ENCODE peak calls at places on chromosomes 5 and 9, in four cellular contexts. M is brain microvascular endothelial cell, B is mucosa of descending colon, A is skeletal muscle cell. E is an unnamed sample.

GRCh38 chr9:125821078-125821477 is 73.9 kb downstream of the PBX3 start:
- DNase-seq in M (no peak), B (no peak), A (no peak), E (no peak)

GRCh38 chr9:3879731-3880493 is 354.1 kb upstream of the RFX3 start:
- DNase-seq in M (no peak), B (no peak), A (no peak), E (no peak)

GRCh38 chr9:20314981-20315380 is 307.3 kb downstream of the MLLT3 start:
- DNase-seq in A (no peak), M (no peak), B (no peak), E (no peak)

GRCh38 chr5:10789726-10790125 is 28.7 kb upstream of the DAP start:
- DNase-seq in B (no peak), M (peak), A (no peak), E (no peak)

GRCh38 chr9:106862115-106862945 is 636 bp upstream of the ZNF462 start:
- DNase-seq in B (peak), M (peak), A (no peak), E (peak)

GRCh38 chr5:159851053-159851452 is 65.2 kb upstream of the ADRA1B start:
- DNase-seq in A (no peak), B (no peak), M (no peak), E (no peak)

GRCh38 chr5:107466233-107466769 is 204.4 kb downstream of the EFNA5 start:
- DNase-seq in A (peak), B (no peak), M (peak), E (peak)

GRCh38 chr5:32312194-32312681 is 501 bp downstream of the MTMR12 start:
- DNase-seq in A (no peak), B (peak), M (peak), E (no peak)

GRCh38 chr9:126499005-126499910 is 114.5 kb upstream of the LMX1B start:
- DNase-seq in A (no peak), M (peak), B (no peak), E (no peak)

GRCh38 chr9:18331808-18332209 is 142.1 kb upstream of the ADAMTSL1 start:
- DNase-seq in A (no peak), M (peak), B (no peak), E (peak)

GRCh38 chr5:65161655-65162054 is 320.1 kb downstream of the ADAMTS6 start:
- DNase-seq in A (no peak), M (no peak), B (no peak), E (no peak)

GRCh38 chr5:138685052-138685755 is 68.0 kb upstream of the CTNNA1 start:
- DNase-seq in A (no peak), M (no peak), B (no peak), E (no peak)

GRCh38 chr5:176844706-176845391 is 34.5 kb downstream of the UNC5A start:
- DNase-seq in B (no peak), M (peak), A (no peak), E (no peak)

GRCh38 chr5:157459715-157460599 is at the start of gene NIPAL4:
- DNase-seq in M (no peak), B (peak), A (no peak), E (peak)

GRCh38 chr5:55694152-55694830 is 17.8 kb downstream of the SLC38A9 start:
- DNase-seq in A (no peak), M (no peak), B (no peak), E (no peak)

GRCh38 chr9:129145841-129146292 is 32.2 kb downstream of the IER5L start:
- DNase-seq in M (peak), A (peak), B (peak), E (peak)

GRCh38 chr9:98974994-98975712 is 31.4 kb downstream of the COL15A1 start:
- DNase-seq in A (no peak), B (peak), M (peak), E (no peak)

GRCh38 chr5:77356740-77357139 is 135.4 kb downstream of the WDR41 start:
- DNase-seq in A (peak), M (peak), B (no peak), E (peak)

GRCh38 chr9:77848428-77848827 is 183.2 kb downstream of the GNAQ start:
- DNase-seq in A (no peak), B (no peak), M (no peak), E (no peak)

GRCh38 chr9:122381206-122381950 is 10.6 kb downstream of the PTGS1 start:
- DNase-seq in B (no peak), M (no peak), A (no peak), E (no peak)

GRCh38 chr9:97766092-97766491 is 69.0 kb upstream of the XPA start:
- DNase-seq in A (no peak), M (peak), B (no peak), E (no peak)

GRCh38 chr5:88058625-88059024 is 210.0 kb downstream of the TMEM161B start:
- DNase-seq in M (no peak), A (no peak), B (no peak), E (no peak)

GRCh38 chr5:65986050-65986451 is 59.7 kb downstream of the ERBIN start:
- DNase-seq in M (peak), A (peak), B (no peak), E (peak)

GRCh38 chr5:366541-367357 is 45.2 kb downstream of the AHRR start:
- DNase-seq in A (no peak), M (no peak), B (no peak), E (no peak)

GRCh38 chr5:58069846-58070245 is 390.0 kb downstream of the PLK2 start:
- DNase-seq in A (no peak), M (no peak), B (no peak), E (no peak)

GRCh38 chr5:14186132-14186830 is 43.1 kb downstream of the TRIO start:
- DNase-seq in M (peak), B (no peak), A (peak), E (peak)

GRCh38 chr5:56757077-56757476 is 58.3 kb upstream of the MAP3K1 start:
- DNase-seq in M (no peak), B (no peak), A (no peak), E (no peak)

GRCh38 chr9:86043999-86044398 is 55.4 kb downstream of the GOLM1 start:
- DNase-seq in A (no peak), B (no peak), M (no peak), E (no peak)

GRCh38 chr9:106916491-106917235 is 53.7 kb downstream of the ZNF462 start:
- DNase-seq in M (peak), B (no peak), A (peak), E (peak)

GRCh38 chr5:72109625-72110024 is 2.4 kb downstream of the MAP1B start:
- DNase-seq in B (no peak), A (peak), M (peak), E (no peak)

GRCh38 chr9:123864291-123864690 is 65.6 kb downstream of the DENND1A start:
- DNase-seq in M (no peak), B (no peak), A (no peak), E (no peak)

GRCh38 chr5:167261309-167262100 is 1029.9 kb upstream of the WWC1 start:
- DNase-seq in A (no peak), B (no peak), M (no peak), E (no peak)

GRCh38 chr9:3880851-3881250 is 355.1 kb upstream of the RFX3 start:
- DNase-seq in A (peak), B (no peak), M (peak), E (peak)

GRCh38 chr5:34734321-34734720 is 78.2 kb downstream of the RAI14 start:
- DNase-seq in A (no peak), B (no peak), M (no peak), E (no peak)

GRCh38 chr9:112894031-112894430 is 3.4 kb upstream of the SLC46A2 start:
- DNase-seq in A (peak), M (peak), B (no peak), E (no peak)

GRCh38 chr9:100474950-100475276 is 2.0 kb downstream of the TMEFF1 start:
- DNase-seq in M (no peak), B (no peak), A (no peak), E (no peak)

GRCh38 chr9:100472268-100472667 is 681 bp upstream of the TMEFF1 start:
- DNase-seq in M (no peak), A (no peak), B (no peak), E (no peak)

GRCh38 chr9:100473271-100474081 is 527 bp downstream of the TMEFF1 start:
- DNase-seq in A (no peak), M (no peak), B (no peak), E (no peak)

GRCh38 chr9:100474082-100474949 is 1.4 kb downstream of the TMEFF1 start:
- DNase-seq in B (no peak), M (no peak), A (no peak), E (no peak)

DNA sequence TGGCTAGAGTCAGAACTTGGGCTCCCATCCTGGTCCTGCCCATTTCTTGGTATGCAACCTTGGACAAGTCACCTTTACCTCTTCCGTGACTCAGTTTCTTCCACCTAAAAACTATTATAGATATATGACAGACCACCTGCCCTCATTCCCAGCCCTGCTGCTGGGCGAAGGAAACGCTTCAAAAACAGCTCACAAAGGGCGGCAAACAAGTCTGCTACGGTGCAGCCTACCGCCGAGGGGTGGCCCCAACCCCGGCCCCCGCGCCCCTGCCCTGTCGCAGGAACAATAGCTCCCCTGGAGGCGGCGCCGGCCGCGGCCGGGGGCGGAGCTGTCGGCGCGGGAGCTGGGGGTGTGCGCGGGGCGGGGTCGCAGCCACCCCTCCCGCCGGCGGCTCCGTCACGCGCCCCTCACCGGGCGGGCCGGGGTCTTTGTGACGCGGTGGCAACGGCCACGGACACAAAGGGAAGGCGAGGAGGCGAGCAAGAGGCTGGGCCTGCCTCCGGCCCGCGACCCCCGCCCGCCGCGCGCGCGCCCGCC is at the start of gene TMEFF1:
- DNase-seq in B (no peak), A (no peak), M (no peak), E (no peak)
- H3K4me3 ChIP-seq in B (no peak), A (peak), M (peak), E (peak)

DNA sequence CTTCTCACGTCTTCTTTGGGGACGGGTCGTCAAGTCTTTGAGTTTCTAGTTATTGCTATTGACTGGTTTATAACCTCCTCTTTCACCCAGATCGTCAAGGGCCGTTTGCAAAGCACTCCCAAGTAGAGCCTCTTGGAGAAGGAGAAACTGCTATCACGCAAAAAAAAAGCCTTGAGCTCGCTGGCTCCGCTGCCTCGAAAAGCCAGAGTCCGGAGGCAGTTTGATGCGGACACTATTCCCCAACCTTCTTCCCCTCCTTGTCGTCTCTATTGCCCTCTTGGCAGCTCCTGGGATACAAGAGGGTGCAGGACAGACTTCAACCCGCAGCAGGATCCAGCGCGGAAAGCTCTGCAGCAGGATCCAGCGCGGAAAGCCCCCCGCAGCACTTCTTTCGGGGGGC is 293 bp upstream of the PCDHAC1 start:
- DNase-seq in A (no peak), B (no peak), M (no peak), E (no peak)
- H3K4me3 ChIP-seq in A (no peak), B (no peak), M (no peak), E (peak)

GRCh38 chr9:137034039-137034708 is 2.3 kb upstream of the FUT7 start:
- DNase-seq in M (no peak), B (peak), A (no peak), E (no peak)
- H3K4me3 ChIP-seq in M (no peak), B (no peak), A (no peak), E (no peak)

GRCh38 chr9:120136685-120137084 is 443.3 kb downstream of the CDK5RAP2 start:
- DNase-seq in A (no peak), B (no peak), M (no peak), E (no peak)
- H3K4me3 ChIP-seq in A (no peak), B (no peak), M (no peak), E (no peak)

DNA sequence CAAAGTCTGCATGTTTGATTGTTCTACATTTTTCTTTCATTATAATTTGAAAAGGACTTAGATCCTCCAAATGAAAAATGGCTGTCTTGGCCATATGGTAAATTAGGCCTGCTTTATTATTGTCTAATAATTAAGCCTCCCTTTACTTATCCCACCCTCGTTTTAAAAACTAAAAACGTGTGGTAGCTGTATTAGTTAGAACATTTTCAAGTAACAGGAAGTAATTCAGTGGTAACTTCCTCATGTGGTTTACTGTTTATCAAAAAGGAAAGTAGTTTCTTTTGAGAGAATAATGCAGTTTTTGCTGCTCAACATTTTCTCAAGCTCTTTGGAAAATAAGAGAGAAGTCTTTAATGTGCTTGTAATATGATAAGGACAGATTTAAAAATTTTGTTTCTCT is 26.0 kb downstream of the ZCCHC7 start:
- DNase-seq in A (no peak), B (no peak), M (no peak), E (no peak)
- H3K4me3 ChIP-seq in A (no peak), B (no peak), M (no peak), E (no peak)

DNA sequence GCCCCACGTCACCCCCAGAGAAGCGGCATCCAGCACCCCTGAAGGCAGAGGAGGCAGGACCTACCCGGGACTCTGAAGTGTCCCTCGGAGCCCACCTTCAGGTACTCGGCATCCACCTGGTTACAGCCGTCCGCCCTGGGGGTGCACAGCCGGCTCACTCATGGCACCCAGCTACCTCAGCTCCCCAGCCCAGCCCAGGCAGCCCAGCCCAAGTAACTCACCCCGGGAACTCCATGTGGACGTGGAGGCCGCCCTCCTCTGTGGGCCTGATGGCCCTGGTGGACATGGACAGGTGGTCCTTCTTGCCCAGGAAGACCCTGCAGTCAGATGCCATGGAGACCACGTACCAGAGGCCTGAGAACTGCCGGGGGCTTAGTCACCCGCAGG is 676 bp downstream of the LCN15 start:
- DNase-seq in A (no peak), M (no peak), B (peak), E (no peak)
- H3K4me3 ChIP-seq in A (no peak), M (no peak), B (no peak), E (no peak)

DNA sequence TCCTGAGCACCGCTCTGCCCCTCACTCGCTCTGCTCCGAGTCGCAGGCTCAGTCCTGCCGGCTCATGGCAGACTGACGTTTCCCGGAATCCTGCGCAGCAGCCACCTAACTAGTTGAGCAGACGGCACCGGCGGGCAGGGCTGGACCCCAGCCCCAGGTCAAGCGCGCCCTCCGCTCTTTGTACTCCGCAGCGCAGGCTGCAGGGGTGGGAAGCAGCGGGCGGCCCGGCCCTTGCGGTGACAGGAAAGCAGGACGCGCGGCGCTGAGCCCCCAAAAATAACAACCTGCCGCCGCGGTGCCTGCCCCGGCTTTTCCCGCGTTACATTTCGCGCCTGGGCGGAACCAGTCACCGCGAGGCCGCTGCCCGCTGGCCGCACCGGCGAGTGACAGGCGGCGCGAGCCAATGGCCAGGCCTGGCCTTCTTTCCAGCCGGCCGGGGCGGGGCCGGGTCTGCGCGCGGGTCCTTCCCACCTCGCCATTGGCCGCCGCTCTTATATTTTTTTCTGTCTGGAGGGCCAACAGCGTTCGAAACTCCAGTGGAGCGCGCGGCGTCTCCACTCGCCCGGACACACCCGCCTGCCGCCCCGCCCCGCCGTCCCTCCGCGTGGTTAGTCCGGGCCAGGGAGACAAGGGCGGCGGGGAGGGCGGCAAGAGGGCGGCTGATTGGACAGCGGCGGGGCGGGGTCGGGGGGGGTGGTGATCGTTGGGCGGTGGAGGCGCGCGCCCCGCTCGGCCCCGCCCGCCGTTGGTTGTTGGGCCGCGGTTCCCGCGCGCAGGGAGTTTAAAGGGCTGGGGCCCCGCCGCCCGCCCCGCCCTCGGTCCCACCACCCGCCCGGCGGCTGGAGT is at the start of gene ZNF367:
- DNase-seq in A (peak), M (peak), B (peak), E (peak)
- H3K4me3 ChIP-seq in A (peak), M (peak), B (peak), E (peak)

GRCh38 chr5:30436718-30437117 is 756.8 kb upstream of the CDH6 start:
- DNase-seq in M (no peak), A (no peak), B (no peak), E (no peak)
- H3K4me3 ChIP-seq in M (no peak), A (no peak), B (no peak), E (no peak)

GRCh38 chr9:135088348-135088978 is 995 bp downstream of the OLFM1 start:
- DNase-seq in B (no peak), A (no peak), M (no peak), E (no peak)
- H3K4me3 ChIP-seq in B (no peak), A (no peak), M (no peak), E (no peak)

GRCh38 chr5:180352976-180353225 is 235 bp downstream of the GFPT2 start:
- DNase-seq in M (no peak), B (no peak), A (no peak), E (no peak)

GRCh38 chr5:180353963-180354574 is 933 bp upstream of the GFPT2 start:
- DNase-seq in A (no peak), B (no peak), M (no peak), E (no peak)

GRCh38 chr5:180350711-180351110 is 2.4 kb downstream of the GFPT2 start:
- DNase-seq in A (no peak), M (no peak), B (no peak), E (no peak)

GRCh38 chr5:180353226-180353962 is at the start of gene GFPT2:
- DNase-seq in B (peak), M (peak), A (peak), E (no peak)

GRCh38 chr5:180352116-180352975 is 790 bp downstream of the GFPT2 start:
- DNase-seq in A (no peak), M (no peak), B (no peak), E (no peak)
- H3K4me3 ChIP-seq in A (peak), M (peak), B (peak), E (peak)